ENCODE peak calls at places on chromosomes 12 and 14, in four cellular contexts. S is activated T-helper 1 cell treated with anti-CD3 and anti-CD28 coated beads, Interleukin-2, amount 50 U/mL, for 16 hours; V is NCI-H2107; T is NCI-H69. N is an unnamed sample.

GRCh38 chr12:45192041-45192695 is 23.7 kb upstream of the ANO6 start:
- DNase-seq in S (no peak), V (no peak), T (no peak), N (no peak)

GRCh38 chr14:95431199-95432145 is 85.0 kb downstream of the SYNE3 start:
- DNase-seq in S (no peak), V (no peak), T (peak; percentile 36), N (no peak)

GRCh38 chr14:89249296-89249565 is 167.8 kb downstream of the FOXN3 start:
- DNase-seq in S (no peak), V (no peak), T (no peak), N (no peak)

GRCh38 chr12:108606492-108606891 is 8.6 kb upstream of the TMEM119 start:
- DNase-seq in S (no peak), V (no peak), T (peak; percentile 59), N (no peak)

GRCh38 chr12:64461634-64462414 is 9.9 kb downstream of the TBK1 start:
- DNase-seq in S (no peak), V (no peak), T (peak; percentile 16), N (no peak)

GRCh38 chr14:69643430-69644200 is 32.2 kb downstream of the SUSD6 start:
- DNase-seq in S (peak; percentile 28), V (peak; percentile 93), T (peak; percentile 98), N (no peak)

GRCh38 chr14:22319526-22320352 is 269.3 kb downstream of the DAD1 start:
- DNase-seq in S (no peak), V (no peak), T (peak; percentile 64), N (no peak)

GRCh38 chr14:90521121-90521929 is 124.5 kb downstream of the CALM1 start:
- DNase-seq in S (no peak), V (peak; percentile 41), T (peak; percentile 97), N (no peak)

GRCh38 chr14:99995700-99996356 is 69.4 kb upstream of the EVL start:
- DNase-seq in S (peak; percentile 35), V (no peak), T (peak; percentile 58), N (peak; percentile 58)

GRCh38 chr12:46790066-46790465 is 35.7 kb downstream of the SLC38A4 start:
- DNase-seq in S (no peak), V (no peak), T (peak; percentile 38), N (no peak)

GRCh38 chr14:40394634-40395340 is 962.6 kb upstream of the FBXO33 start:
- DNase-seq in S (no peak), V (no peak), T (no peak), N (no peak)

GRCh38 chr12:57848208-57848607 is 1.7 kb upstream of the CTDSP2 start:
- DNase-seq in S (no peak), V (no peak), T (no peak), N (no peak)

GRCh38 chr12:114769634-114770033 is 85.7 kb upstream of the TBX3 start:
- DNase-seq in S (no peak), V (no peak), T (no peak), N (no peak)

GRCh38 chr12:11779286-11779685 is 129.8 kb downstream of the ETV6 start:
- DNase-seq in S (no peak), V (no peak), T (no peak), N (no peak)

GRCh38 chr14:37081220-37081619 is 91.2 kb downstream of the SLC25A21 start:
- DNase-seq in S (no peak), V (no peak), T (no peak), N (no peak)

GRCh38 chr14:73397810-73398209 is 60.5 kb downstream of the NUMB start:
- DNase-seq in S (no peak), V (no peak), T (peak; percentile 60), N (no peak)

GRCh38 chr14:68140801-68141200 is 321.2 kb downstream of the RAD51B start:
- DNase-seq in S (no peak), V (no peak), T (peak; percentile 21), N (no peak)

GRCh38 chr12:121033625-121034349 is 5.3 kb downstream of the OASL start:
- DNase-seq in S (peak; percentile 16), V (no peak), T (peak; percentile 75), N (no peak)

GRCh38 chr12:130945793-130946492 is 7.8 kb upstream of the ADGRD1 start:
- DNase-seq in S (no peak), V (no peak), T (no peak), N (no peak)

GRCh38 chr14:55979096-55979495 is 139.1 kb upstream of the PELI2 start:
- DNase-seq in S (no peak), V (no peak), T (peak; percentile 94), N (no peak)

GRCh38 chr14:61877768-61878167 is 115.5 kb downstream of the SNAPC1 start:
- DNase-seq in S (no peak), V (no peak), T (no peak), N (no peak)

GRCh38 chr12:38711055-38711454 is 194.3 kb downstream of the CPNE8 start:
- DNase-seq in S (no peak), V (no peak), T (no peak), N (no peak)

GRCh38 chr14:85131523-85131922 is 398.4 kb upstream of the FLRT2 start:
- DNase-seq in S (no peak), V (no peak), T (peak; percentile 76), N (no peak)

GRCh38 chr12:53952335-53952694 is 2.4 kb upstream of the HOXC12 start:
- DNase-seq in S (no peak), V (no peak), T (no peak), N (no peak)

GRCh38 chr14:75301666-75302325 is 23.2 kb downstream of the FOS start:
- DNase-seq in S (no peak), V (no peak), T (no peak), N (peak; percentile 29)

GRCh38 chr12:48021485-48022179 is 17.4 kb upstream of the COL2A1 start:
- DNase-seq in S (no peak), V (no peak), T (peak; percentile 99), N (no peak)

GRCh38 chr12:34625116-34625515 is 602.8 kb downstream of the ALG10 start:
- DNase-seq in S (no peak), V (no peak), T (peak; percentile 1), N (no peak)

GRCh38 chr12:109727039-109727723 is 13.6 kb downstream of the FAM222A start:
- DNase-seq in S (no peak), V (peak; percentile 23), T (peak; percentile 51), N (no peak)

GRCh38 chr12:14825256-14825655 is 11.3 kb upstream of the SMCO3 start:
- DNase-seq in S (no peak), V (no peak), T (no peak), N (no peak)

GRCh38 chr14:77307099-77307496 is 13.6 kb downstream of the POMT2 start:
- DNase-seq in S (no peak), V (no peak), T (peak; percentile 27), N (no peak)

GRCh38 chr14:61147898-61148549 is 133.1 kb downstream of the TMEM30B start:
- DNase-seq in S (no peak), V (peak; percentile 66), T (peak; percentile 29), N (peak; percentile 20)

GRCh38 chr12:69438539-69438938 is 31.6 kb upstream of the FRS2 start:
- DNase-seq in S (no peak), V (no peak), T (no peak), N (no peak)

GRCh38 chr12:23621910-23622309 is 327.6 kb downstream of the SOX5 start:
- DNase-seq in S (no peak), V (no peak), T (peak; percentile 87), N (no peak)

GRCh38 chr14:42424501-42424900 is 817.8 kb downstream of the LRFN5 start:
- DNase-seq in S (no peak), V (no peak), T (no peak), N (no peak)

GRCh38 chr14:100679707-100680438 is 46.8 kb upstream of the DLK1 start:
- DNase-seq in S (no peak), V (no peak), T (no peak), N (peak; percentile 54)

GRCh38 chr14:52706286-52706685 is 714 bp upstream of the PSMC6 start:
- DNase-seq in S (no peak), V (no peak), T (peak; percentile 50), N (no peak)

GRCh38 chr14:89489796-89490506 is 72.9 kb upstream of the FOXN3 start:
- DNase-seq in S (no peak), V (peak; percentile 58), T (peak; percentile 57), N (no peak)

GRCh38 chr12:58034712-58035111 is 93.3 kb downstream of the ATP23 start:
- DNase-seq in S (no peak), V (no peak), T (no peak), N (no peak)

GRCh38 chr14:98227000-98227726 is 1044.8 kb downstream of the BCL11B start:
- DNase-seq in S (no peak), V (no peak), T (no peak), N (no peak)